ENCODE peak calls at places on chromosomes 1 and 21, in four cellular contexts. F is T-cell, C is cardiac muscle cell, L is MV-4-11. M is an unnamed sample.

GRCh38 chr21:25573409-25574206 is 33.7 kb downstream of the MRPL39 start:
- DNase-seq in F (peak), C (peak), L (peak), M (no peak)

GRCh38 chr1:20187103-20187812 is 940 bp upstream of the PLA2G2C start:
- DNase-seq in F (peak), C (no peak), L (no peak), M (peak)

GRCh38 chr1:51303315-51303714 is 27.0 kb downstream of the TTC39A start:
- DNase-seq in F (no peak), C (no peak), L (no peak), M (no peak)

GRCh38 chr1:37234941-37235418 is 200.7 kb upstream of the GRIK3 start:
- DNase-seq in F (no peak), C (no peak), L (no peak), M (no peak)

GRCh38 chr1:32508751-32509140 is 30.5 kb upstream of the ZBTB8A start:
- DNase-seq in F (no peak), C (no peak), L (no peak), M (no peak)

GRCh38 chr1:112735752-112736151 is 20.6 kb upstream of the PPM1J start:
- DNase-seq in F (no peak), C (peak), L (no peak), M (no peak)

GRCh38 chr1:20323613-20323920 is 32.9 kb downstream of the VWA5B1 start:
- DNase-seq in F (no peak), C (no peak), L (no peak), M (no peak)

GRCh38 chr1:110494522-110495406 is 24.2 kb downstream of the KCNA10 start:
- DNase-seq in F (no peak), C (no peak), L (no peak), M (no peak)

GRCh38 chr1:53896673-53897229 is 2.8 kb downstream of the DIO1 start:
- DNase-seq in F (no peak), C (peak), L (peak), M (no peak)

GRCh38 chr1:59878370-59878769 is 48.2 kb downstream of the CYP2J2 start:
- DNase-seq in F (no peak), C (no peak), L (no peak), M (no peak)

GRCh38 chr1:201537966-201538617 is 835 bp upstream of the NAV1 start:
- DNase-seq in F (no peak), C (no peak), L (no peak), M (no peak)

GRCh38 chr1:6783221-6783620 is 2.0 kb upstream of the CAMTA1 start:
- DNase-seq in F (no peak), C (no peak), L (peak), M (no peak)

GRCh38 chr1:236888126-236888525 is 93.0 kb downstream of the MTR start:
- DNase-seq in F (no peak), C (no peak), L (no peak), M (no peak)

GRCh38 chr1:43270421-43271095 is 775 bp downstream of the TMEM125 start:
- DNase-seq in F (no peak), C (peak), L (no peak), M (peak)

GRCh38 chr1:180851995-180852887 is 60.5 kb upstream of the KIAA1614 start:
- DNase-seq in F (no peak), C (no peak), L (peak), M (no peak)

GRCh38 chr1:11550664-11551283 is 71.8 kb downstream of the DISP3 start:
- DNase-seq in F (no peak), C (peak), L (peak), M (peak)

GRCh38 chr1:77313491-77313890 is 31.7 kb downstream of the AK5 start:
- DNase-seq in F (peak), C (peak), L (peak), M (no peak)

GRCh38 chr1:171335964-171336363 is 22.0 kb downstream of the FMO4 start:
- DNase-seq in F (no peak), C (no peak), L (no peak), M (no peak)

GRCh38 chr1:3741566-3742438 is 10.4 kb upstream of the CCDC27 start:
- DNase-seq in F (no peak), C (no peak), L (no peak), M (peak)

GRCh38 chr1:224732367-224733006 is 116.4 kb downstream of the CNIH3 start:
- DNase-seq in F (no peak), C (no peak), L (no peak), M (no peak)